ENCODE peak calls at places on chromosomes 13 and 19, in nine cellular contexts. X is activated B cell treated with CpG ODN at 0.5 μM for 24 hours, P is tibial artery, O is astrocyte of the cerebellum, M is HCT116, U is Caco-2, C is stomach, R is neural progenitor cell, H is PC-3. A is an unnamed sample.

GRCh38 chr19:45305007-45305406 is 17.7 kb downstream of the CKM start:
- DNase-seq in U (no peak), P (no peak), R (no peak), M (no peak), C (no peak), O (no peak), X (no peak), H (no peak), A (no peak)

GRCh38 chr13:40644838-40645620 is 21.4 kb downstream of the FOXO1 start:
- DNase-seq in M (no peak), H (no peak), O (no peak), R (peak; percentile 29), C (no peak), X (no peak), U (peak; percentile 61), P (no peak), A (no peak)

GRCh38 chr19:41606215-41606837 is 20.5 kb downstream of the CEACAM4 start:
- DNase-seq in C (peak; percentile 11), O (no peak), X (no peak), U (no peak), R (no peak), M (no peak), H (no peak), P (no peak), A (no peak)

GRCh38 chr13:93244141-93244917 is 17.7 kb downstream of the GPC6 start:
- DNase-seq in M (no peak), U (no peak), P (peak; percentile 67), O (no peak), C (no peak), H (no peak), X (no peak), R (peak; percentile 51), A (no peak)

GRCh38 chr19:20238025-20238623 is 71.1 kb downstream of the ZNF486 start:
- DNase-seq in M (no peak), U (peak; percentile 46), C (peak; percentile 94), P (peak; percentile 91), H (no peak), O (peak; percentile 54), R (peak; percentile 96), X (peak; percentile 79), A (peak; percentile 61)

GRCh38 chr13:97986841-97987240 is 33.4 kb downstream of the IPO5 start:
- DNase-seq in U (no peak), P (no peak), H (no peak), C (no peak), M (no peak), R (no peak), O (no peak), X (no peak), A (no peak)

GRCh38 chr13:48094404-48094780 is 512 bp downstream of the MED4 start:
- DNase-seq in R (peak; percentile 35), P (no peak), O (no peak), H (no peak), X (no peak), U (no peak), M (no peak), C (no peak), A (no peak)

GRCh38 chr13:92994056-92994455 is 232.6 kb upstream of the GPC6 start:
- DNase-seq in O (no peak), C (no peak), P (no peak), R (no peak), M (no peak), X (no peak), H (peak; percentile 42), U (no peak), A (no peak)

GRCh38 chr13:49830721-49831120 is 38.2 kb upstream of the KPNA3 start:
- DNase-seq in O (no peak), P (no peak), R (no peak), C (no peak), U (no peak), X (no peak), M (no peak), H (no peak), A (no peak)

GRCh38 chr13:50576156-50576555 is 267.3 kb downstream of the DLEU7 start:
- DNase-seq in C (peak; percentile 69), U (no peak), O (no peak), X (no peak), M (no peak), R (no peak), H (peak; percentile 59), P (no peak), A (no peak)

GRCh38 chr13:75636339-75637095 is 387 bp downstream of the LMO7 start:
- DNase-seq in H (peak; percentile 36), M (no peak), X (peak; percentile 61), R (peak; percentile 61), P (peak; percentile 69), U (peak; percentile 64), O (no peak), C (no peak), A (peak; percentile 59)

GRCh38 chr19:33442706-33443105 is 69.2 kb downstream of the CEBPG start:
- DNase-seq in H (no peak), P (peak; percentile 45), O (no peak), U (no peak), R (no peak), X (no peak), C (no peak), M (no peak), A (no peak)

GRCh38 chr13:21453352-21454089 is 5.6 kb downstream of the ZDHHC20 start:
- DNase-seq in O (no peak), R (no peak), U (no peak), M (no peak), X (no peak), C (no peak), H (no peak), P (no peak), A (no peak)

GRCh38 chr19:49214701-49215100 is 57.1 kb downstream of the TRPM4 start:
- DNase-seq in P (no peak), M (no peak), X (no peak), C (no peak), O (no peak), H (no peak), U (no peak), R (no peak), A (no peak)

GRCh38 chr19:49212302-49212701 is 54.7 kb downstream of the TRPM4 start:
- DNase-seq in U (no peak), H (peak; percentile 66), X (no peak), R (no peak), P (no peak), O (no peak), C (no peak), M (no peak), A (no peak)

GRCh38 chr19:49210901-49211451 is 53.4 kb downstream of the TRPM4 start:
- DNase-seq in P (no peak), X (no peak), C (no peak), U (no peak), H (no peak), O (no peak), M (no peak), R (peak; percentile 52), A (no peak)

GRCh38 chr19:49213791-49214190 is 56.2 kb downstream of the TRPM4 start:
- DNase-seq in P (no peak), O (no peak), M (no peak), U (no peak), R (no peak), H (peak; percentile 21), X (no peak), C (no peak), A (no peak)

GRCh38 chr19:49210108-49210900 is 52.7 kb downstream of the TRPM4 start:
- DNase-seq in C (no peak), O (no peak), M (no peak), P (no peak), X (peak; percentile 32), R (peak; percentile 94), H (peak; percentile 22), U (peak; percentile 33), A (no peak)
- TF ChIP-seq CTCF in C (no peak), O (no peak), M (no peak), P (no peak), X (no peak), R (peak; percentile 60), H (no peak), U (no peak), A (no peak)

GRCh38 chr19:14096272-14096992 is 5.9 kb upstream of the SAMD1 start:
- DNase-seq in R (no peak), P (no peak), U (no peak), X (no peak), O (no peak), H (no peak), C (no peak), M (no peak), A (no peak)
- TF ChIP-seq CTCF in R (no peak), P (no peak), U (no peak), X (no peak), O (peak; percentile 11), H (peak; percentile 49), C (no peak), M (peak; percentile 31), A (no peak)

DNA sequence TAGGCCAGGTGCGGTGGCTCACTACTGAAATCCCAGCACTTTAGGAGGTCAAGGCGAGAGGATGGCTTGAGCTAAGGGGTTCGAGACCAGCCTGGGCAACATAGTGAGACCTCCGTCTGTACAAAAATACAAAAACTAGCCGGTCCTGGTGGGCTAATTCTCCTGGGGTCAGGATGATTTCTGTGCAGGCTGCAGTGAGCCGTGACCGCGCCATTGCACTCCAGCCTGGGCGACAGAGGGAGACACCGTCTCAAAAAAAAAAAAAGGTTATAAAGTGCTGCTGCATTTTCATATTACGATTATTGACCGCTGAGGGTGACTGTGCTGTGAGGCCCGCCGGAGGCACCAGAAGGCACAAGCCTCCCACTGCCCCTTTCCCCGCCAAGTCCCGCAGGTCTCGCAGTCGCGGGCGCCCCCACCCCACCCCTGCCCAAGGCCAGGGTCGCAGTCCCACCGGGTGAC is 477 bp upstream of the PLEKHF1 start:
- DNase-seq in M (no peak), P (no peak), X (no peak), C (no peak), O (no peak), U (no peak), R (no peak), H (no peak), A (no peak)
- TF ChIP-seq CTCF in M (no peak), P (no peak), X (no peak), C (no peak), O (no peak), U (no peak), R (no peak), H (no peak), A (no peak)

GRCh38 chr13:101474419-101474957 is 22.0 kb downstream of the ITGBL1 start:
- DNase-seq in H (peak; percentile 37), X (no peak), C (no peak), M (no peak), U (no peak), R (peak; percentile 80), O (peak; percentile 95), P (peak; percentile 75), A (no peak)
- TF ChIP-seq CTCF in H (peak; percentile 46), X (no peak), C (no peak), M (no peak), U (no peak), R (peak; percentile 79), O (peak; percentile 79), P (peak; percentile 43), A (no peak)